ENCODE peak calls at places on chromosomes 11 and 22, in eight cellular contexts. F is neuronal stem cell; I is T follicular helper cell; N is hypothalamus; U is KBM-7; M is Peyer's patch; C is DMS153; Y is naive thymus-derived CD4-positive, alpha-beta T cell. J is an unnamed sample.

GRCh38 chr11:10455637-10456487 is 798 bp downstream of the AMPD3 start:
- DNase-seq in F (peak; percentile 21), I (peak; percentile 68), N (no peak), U (peak; percentile 87), M (peak; percentile 91), C (peak; percentile 67), Y (peak; percentile 71), J (peak; percentile 51)

GRCh38 chr22:27670701-27671412 is 130.7 kb downstream of the MN1 start:
- DNase-seq in F (peak; percentile 90), I (no peak), N (no peak), U (peak; percentile 39), M (no peak), C (no peak), Y (no peak), J (peak; percentile 68)

GRCh38 chr11:18540207-18541009 is 13.7 kb upstream of the TSG101 start:
- DNase-seq in F (no peak), I (no peak), N (no peak), U (peak; percentile 35), M (no peak), C (peak; percentile 25), Y (peak; percentile 30), J (no peak)

GRCh38 chr11:64384039-64384737 is 25.2 kb downstream of the RPS6KA4 start:
- DNase-seq in F (no peak), I (no peak), N (no peak), U (no peak), M (no peak), C (no peak), Y (no peak), J (peak; percentile 58)

GRCh38 chr22:33539902-33540751 is 380.1 kb downstream of the LARGE1 start:
- DNase-seq in F (no peak), I (no peak), N (peak; percentile 12), U (no peak), M (no peak), C (peak; percentile 23), Y (no peak), J (peak; percentile 85)

GRCh38 chr22:21712751-21713427 is 22.7 kb downstream of the YPEL1 start:
- DNase-seq in F (no peak), I (peak; percentile 32), N (peak; percentile 14), U (peak; percentile 82), M (peak; percentile 69), C (no peak), Y (peak; percentile 22), J (no peak)

GRCh38 chr11:117424781-117425180 is 97.1 kb downstream of the CEP164 start:
- DNase-seq in F (no peak), I (no peak), N (no peak), U (no peak), M (no peak), C (no peak), Y (no peak), J (no peak)

GRCh38 chr22:46149493-46149997 is 781 bp upstream of the PPARA start:
- DNase-seq in F (peak; percentile 48), I (peak; percentile 7), N (no peak), U (no peak), M (peak; percentile 42), C (peak; percentile 42), Y (peak; percentile 32), J (peak; percentile 73)

GRCh38 chr11:83502041-83502440 is 215.9 kb upstream of the CCDC90B start:
- DNase-seq in F (no peak), I (no peak), N (no peak), U (no peak), M (no peak), C (no peak), Y (no peak), J (no peak)

GRCh38 chr22:19892249-19892879 is 37.7 kb upstream of the GNB1L start:
- DNase-seq in F (no peak), I (peak; percentile 47), N (no peak), U (peak; percentile 70), M (peak; percentile 40), C (no peak), Y (peak; percentile 71), J (no peak)

GRCh38 chr11:76598426-76598839 is 72.1 kb downstream of the LRRC32 start:
- DNase-seq in F (no peak), I (no peak), N (no peak), U (peak; percentile 60), M (no peak), C (no peak), Y (no peak), J (no peak)

GRCh38 chr11:131246589-131247164 is 123.7 kb upstream of the NTM start:
- DNase-seq in F (peak; percentile 49), I (no peak), N (peak; percentile 5), U (peak; percentile 11), M (no peak), C (no peak), Y (no peak), J (peak; percentile 37)

GRCh38 chr22:27804683-27805297 is 3.2 kb upstream of the MN1 start:
- DNase-seq in F (peak; percentile 64), I (peak; percentile 31), N (peak; percentile 34), U (peak; percentile 55), M (peak; percentile 28), C (peak; percentile 39), Y (peak; percentile 19), J (peak; percentile 71)

GRCh38 chr11:131370090-131370751 is at the start of gene NTM:
- DNase-seq in F (peak; percentile 27), I (no peak), N (no peak), U (no peak), M (no peak), C (no peak), Y (no peak), J (no peak)

GRCh38 chr11:73157141-73158010 is 15.3 kb upstream of the FCHSD2 start:
- DNase-seq in F (no peak), I (no peak), N (no peak), U (peak; percentile 77), M (peak; percentile 62), C (no peak), Y (no peak), J (no peak)

GRCh38 chr11:68071281-68072048 is 32.6 kb downstream of the TCIRG1 start:
- DNase-seq in F (no peak), I (no peak), N (no peak), U (no peak), M (no peak), C (no peak), Y (no peak), J (no peak)

GRCh38 chr11:86167499-86168161 is 76.9 kb upstream of the EED start:
- DNase-seq in F (no peak), I (no peak), N (no peak), U (no peak), M (no peak), C (no peak), Y (no peak), J (no peak)

GRCh38 chr11:96037267-96037990 is 113.5 kb upstream of the MTMR2 start:
- DNase-seq in F (no peak), I (no peak), N (no peak), U (no peak), M (no peak), C (peak; percentile 75), Y (no peak), J (no peak)

GRCh38 chr11:12090061-12090572 is 20.3 kb upstream of the MICAL2 start:
- DNase-seq in F (no peak), I (no peak), N (no peak), U (peak; percentile 91), M (no peak), C (peak; percentile 68), Y (no peak), J (no peak)

GRCh38 chr22:29617922-29618629 is 14.6 kb downstream of the NF2 start:
- DNase-seq in F (no peak), I (no peak), N (no peak), U (no peak), M (no peak), C (no peak), Y (no peak), J (no peak)

GRCh38 chr11:83865636-83866461 is 579.7 kb upstream of the CCDC90B start:
- DNase-seq in F (no peak), I (no peak), N (no peak), U (no peak), M (no peak), C (no peak), Y (no peak), J (no peak)

GRCh38 chr22:37462983-37463382 is 23.2 kb downstream of the MFNG start:
- DNase-seq in F (peak; percentile 57), I (no peak), N (no peak), U (peak; percentile 61), M (no peak), C (no peak), Y (no peak), J (peak; percentile 53)

GRCh38 chr11:28799316-28799715 is 691.1 kb downstream of the METTL15 start:
- DNase-seq in F (no peak), I (no peak), N (no peak), U (no peak), M (no peak), C (no peak), Y (no peak), J (no peak)

GRCh38 chr11:121870202-121871045 is 245.6 kb downstream of the BLID start:
- DNase-seq in F (no peak), I (no peak), N (no peak), U (no peak), M (no peak), C (no peak), Y (no peak), J (no peak)

GRCh38 chr22:46612904-46613605 is 7.1 kb upstream of the GRAMD4 start:
- DNase-seq in F (no peak), I (no peak), N (no peak), U (peak; percentile 58), M (peak; percentile 43), C (no peak), Y (peak; percentile 22), J (peak; percentile 46)

GRCh38 chr22:23478175-23478574 is 101.9 kb downstream of the IGLL1 start:
- DNase-seq in F (no peak), I (no peak), N (no peak), U (no peak), M (no peak), C (no peak), Y (no peak), J (no peak)

GRCh38 chr11:134762248-134763029 is 350.4 kb upstream of the B3GAT1 start:
- DNase-seq in F (no peak), I (no peak), N (no peak), U (no peak), M (no peak), C (no peak), Y (no peak), J (no peak)

GRCh38 chr11:1773131-1773510 is 9.4 kb upstream of the CTSD start:
- DNase-seq in F (no peak), I (no peak), N (no peak), U (no peak), M (peak; percentile 12), C (no peak), Y (no peak), J (no peak)

GRCh38 chr11:2789331-2789730 is 89.5 kb upstream of the KCNQ1OT1 start:
- DNase-seq in F (no peak), I (no peak), N (no peak), U (no peak), M (no peak), C (no peak), Y (no peak), J (peak; percentile 32)

GRCh38 chr11:124646148-124646547 is 23.5 kb downstream of the TBRG1 start:
- DNase-seq in F (no peak), I (no peak), N (no peak), U (peak; percentile 29), M (no peak), C (no peak), Y (no peak), J (no peak)

GRCh38 chr22:47042861-47043496 is 280.5 kb downstream of the TBC1D22A start:
- DNase-seq in F (no peak), I (no peak), N (no peak), U (no peak), M (no peak), C (no peak), Y (no peak), J (peak; percentile 45)

GRCh38 chr22:29314537-29315285 is 786 bp downstream of the RASL10A start:
- DNase-seq in F (no peak), I (no peak), N (no peak), U (no peak), M (no peak), C (no peak), Y (no peak), J (no peak)

GRCh38 chr22:40512426-40513136 is 123.9 kb downstream of the MRTFA start:
- DNase-seq in F (no peak), I (no peak), N (no peak), U (no peak), M (no peak), C (no peak), Y (no peak), J (no peak)

GRCh38 chr22:19806213-19807160 is 45.9 kb downstream of the TBX1 start:
- DNase-seq in F (no peak), I (no peak), N (no peak), U (no peak), M (no peak), C (peak; percentile 31), Y (no peak), J (no peak)

J was measured in pancreas.